ENCODE peak calls at places on chromosomes 7 and 10, in eight cellular contexts. B is GM04504; D is HCEC 1CT; P is AG10803; Y is HT1080; X is CD8-positive, alpha-beta T cell; Z is CD4-positive, alpha-beta T cell; A is NCI-H345. E is an unnamed sample.
A peak's percentile ranks its signal among the peaks of the same experiment; 100 is the strongest.

GRCh38 chr10:119644215-119644826 is 6.9 kb upstream of the BAG3 start:
- DNase-seq in B (no peak), D (no peak), P (no peak), Y (no peak), X (no peak), Z (no peak), A (no peak), E (no peak)

GRCh38 chr7:50427518-50427917 is 22.6 kb downstream of the FIGNL1 start:
- DNase-seq in B (no peak), D (no peak), P (no peak), Y (no peak), X (no peak), Z (no peak), A (no peak), E (no peak)

GRCh38 chr10:96130326-96130758 is 245 bp downstream of the ZNF518A start:
- DNase-seq in B (no peak), D (peak; percentile 85), P (peak; percentile 78), Y (peak; percentile 84), X (peak; percentile 62), Z (peak; percentile 63), A (peak; percentile 73), E (peak; percentile 55)

GRCh38 chr10:81548160-81548559 is 326.8 kb upstream of the NRG3 start:
- DNase-seq in B (no peak), D (no peak), P (no peak), Y (no peak), X (no peak), Z (no peak), A (peak; percentile 53), E (no peak)

GRCh38 chr7:400901-401485 is 111.0 kb downstream of the FOXL3 start:
- DNase-seq in B (no peak), D (no peak), P (no peak), Y (no peak), X (no peak), Z (no peak), A (no peak), E (no peak)

GRCh38 chr7:519974-520458 is 370 bp upstream of the PDGFA start:
- DNase-seq in B (no peak), D (peak; percentile 62), P (peak; percentile 66), Y (peak; percentile 64), X (no peak), Z (no peak), A (peak; percentile 48), E (no peak)

GRCh38 chr10:72834183-72834825 is 59.2 kb upstream of the OIT3 start:
- DNase-seq in B (peak; percentile 46), D (peak; percentile 78), P (peak; percentile 74), Y (peak; percentile 46), X (no peak), Z (peak; percentile 15), A (peak; percentile 40), E (no peak)

GRCh38 chr7:29852457-29852856 is 46.1 kb downstream of the WIPF3 start:
- DNase-seq in B (no peak), D (no peak), P (no peak), Y (no peak), X (no peak), Z (no peak), A (no peak), E (no peak)

GRCh38 chr10:70672993-70673928 is 955 bp downstream of the ADAMTS14 start:
- DNase-seq in B (peak; percentile 82), D (peak; percentile 87), P (peak; percentile 93), Y (no peak), X (no peak), Z (no peak), A (no peak), E (no peak)

GRCh38 chr7:27435461-27435860 is 192.9 kb downstream of the EVX1 start:
- DNase-seq in B (no peak), D (peak; percentile 71), P (peak; percentile 25), Y (peak; percentile 72), X (no peak), Z (no peak), A (no peak), E (no peak)

GRCh38 chr10:101782811-101783735 is at the start of gene NPM3:
- DNase-seq in B (peak; percentile 38), D (peak; percentile 74), P (peak; percentile 66), Y (peak; percentile 73), X (peak; percentile 72), Z (peak; percentile 76), A (peak; percentile 70), E (peak; percentile 65)

GRCh38 chr10:75295901-75296441 is 60.2 kb upstream of the COMTD1 start:
- DNase-seq in B (no peak), D (no peak), P (no peak), Y (no peak), X (no peak), Z (no peak), A (no peak), E (no peak)

GRCh38 chr10:14086596-14086995 is 244.1 kb downstream of the FRMD4A start:
- DNase-seq in B (no peak), D (peak; percentile 77), P (no peak), Y (peak; percentile 7), X (no peak), Z (no peak), A (no peak), E (no peak)

GRCh38 chr7:159103382-159104187 is 41.1 kb downstream of the VIPR2 start:
- DNase-seq in B (no peak), D (no peak), P (no peak), Y (no peak), X (no peak), Z (no peak), A (no peak), E (no peak)

GRCh38 chr7:47375121-47375551 is 206.8 kb downstream of the TNS3 start:
- DNase-seq in B (peak; percentile 59), D (no peak), P (peak; percentile 79), Y (no peak), X (no peak), Z (no peak), A (no peak), E (no peak)

GRCh38 chr10:12549297-12549696 is 199.9 kb downstream of the CAMK1D start:
- DNase-seq in B (no peak), D (no peak), P (no peak), Y (no peak), X (no peak), Z (no peak), A (no peak), E (no peak)

GRCh38 chr7:73870041-73870492 is 9.1 kb downstream of the TMEM270 start:
- DNase-seq in B (no peak), D (no peak), P (no peak), Y (no peak), X (no peak), Z (no peak), A (no peak), E (no peak)

GRCh38 chr10:6037975-6038624 is 24.1 kb downstream of the IL2RA start:
- DNase-seq in B (no peak), D (no peak), P (no peak), Y (no peak), X (no peak), Z (no peak), A (no peak), E (no peak)

GRCh38 chr7:135386776-135387175 is 123.1 kb downstream of the CNOT4 start:
- DNase-seq in B (no peak), D (no peak), P (no peak), Y (no peak), X (no peak), Z (no peak), A (no peak), E (no peak)

GRCh38 chr7:129775695-129776396 is 164.3 kb downstream of the NRF1 start:
- DNase-seq in B (no peak), D (no peak), P (no peak), Y (no peak), X (no peak), Z (no peak), A (no peak), E (no peak)

GRCh38 chr10:124042656-124043309 is 50.6 kb downstream of the CHST15 start:
- DNase-seq in B (no peak), D (no peak), P (no peak), Y (no peak), X (no peak), Z (no peak), A (no peak), E (no peak)

GRCh38 chr7:129635300-129636029 is 23.9 kb downstream of the NRF1 start:
- DNase-seq in B (peak; percentile 42), D (peak; percentile 52), P (peak; percentile 72), Y (peak; percentile 65), X (peak; percentile 55), Z (peak; percentile 57), A (peak; percentile 73), E (peak; percentile 49)

GRCh38 chr10:3852147-3852904 is 67.3 kb upstream of the KLF6 start:
- DNase-seq in B (peak; percentile 88), D (peak; percentile 100), P (peak; percentile 94), Y (peak; percentile 99), X (peak; percentile 35), Z (peak; percentile 51), A (peak; percentile 12), E (peak; percentile 44)

GRCh38 chr10:114825513-114826253 is 4.1 kb downstream of the FHIP2A start:
- DNase-seq in B (peak; percentile 63), D (peak; percentile 72), P (peak; percentile 85), Y (peak; percentile 58), X (no peak), Z (no peak), A (no peak), E (no peak)

GRCh38 chr7:25636871-25637283 is 408.6 kb upstream of the NPVF start:
- DNase-seq in B (no peak), D (no peak), P (no peak), Y (no peak), X (no peak), Z (no peak), A (peak; percentile 33), E (no peak)

GRCh38 chr10:30384791-30385201 is 35.7 kb upstream of the MTPAP start:
- DNase-seq in B (no peak), D (peak; percentile 72), P (peak; percentile 26), Y (no peak), X (no peak), Z (no peak), A (peak; percentile 27), E (no peak)

GRCh38 chr10:95406651-95407280 is 116.0 kb upstream of the PDLIM1 start:
- DNase-seq in B (no peak), D (no peak), P (no peak), Y (peak; percentile 68), X (no peak), Z (no peak), A (peak; percentile 51), E (no peak)

GRCh38 chr10:77383861-77384553 is 253.6 kb downstream of the KCNMA1 start:
- DNase-seq in B (no peak), D (no peak), P (no peak), Y (no peak), X (no peak), Z (no peak), A (peak; percentile 15), E (no peak)

GRCh38 chr7:100837099-100837836 is 9.9 kb upstream of the EPHB4 start:
- DNase-seq in B (peak; percentile 82), D (peak; percentile 95), P (peak; percentile 90), Y (peak; percentile 92), X (peak; percentile 62), Z (peak; percentile 77), A (peak; percentile 84), E (peak; percentile 55)

GRCh38 chr7:157292770-157293412 is 43.9 kb upstream of the DNAJB6 start:
- DNase-seq in B (no peak), D (no peak), P (no peak), Y (no peak), X (no peak), Z (no peak), A (no peak), E (no peak)

GRCh38 chr10:70540089-70540788 is 61.7 kb downstream of the PALD1 start:
- DNase-seq in B (no peak), D (no peak), P (no peak), Y (no peak), X (no peak), Z (peak; percentile 8), A (no peak), E (no peak)

GRCh38 chr10:51047857-51048256 is 26.4 kb upstream of the PRKG1 start:
- DNase-seq in B (no peak), D (no peak), P (no peak), Y (no peak), X (no peak), Z (no peak), A (no peak), E (no peak)

E was measured in T-helper 2 cell.